ENCODE peak calls at places on chromosomes 11 and 22, in six cellular contexts. G is MM.1S, L is lower lobe of right lung, J is endodermal cell, Z is mammary epithelial cell, Q is tibial artery. Y is an unnamed sample. For H3K36me3 and H3K4me1, the result is how much of the 10 kb centered on the place peaks cover.

GRCh38 chr22:41333806-41334205 is 32.5 kb downstream of the ZC3H7B start:
- DNase-seq in J (no peak), Z (no peak), L (no peak), Q (no peak), G (no peak), Y (no peak)

GRCh38 chr22:22866381-22867111 is 21.1 kb upstream of the IGLL5 start:
- DNase-seq in G (no peak), L (no peak), J (no peak), Z (no peak), Q (no peak), Y (no peak)

GRCh38 chr11:5983443-5983842 is 3.3 kb downstream of the OR52L1 start:
- DNase-seq in L (no peak), Q (no peak), G (no peak), J (no peak), Z (no peak), Y (no peak)

GRCh38 chr11:2276999-2277328 is 6.6 kb upstream of the ASCL2 start:
- DNase-seq in J (peak), G (no peak), Z (no peak), Q (no peak), L (no peak), Y (no peak)

GRCh38 chr11:68039526-68040086 is 781 bp downstream of the TCIRG1 start:
- DNase-seq in J (peak), Z (no peak), L (peak), G (peak), Q (no peak), Y (no peak)

GRCh38 chr11:113001709-113002108 is 40.5 kb downstream of the NCAM1 start:
- DNase-seq in L (no peak), Z (no peak), G (no peak), J (no peak), Q (no peak), Y (no peak)

GRCh38 chr11:69870772-69871171 is 51.6 kb upstream of the FGF3 start:
- DNase-seq in L (no peak), J (no peak), Z (no peak), G (no peak), Q (no peak), Y (no peak)

GRCh38 chr11:63991558-63991957 is 5.3 kb downstream of the OTUB1 start:
- DNase-seq in L (no peak), J (no peak), Z (no peak), G (no peak), Q (no peak), Y (no peak)

GRCh38 chr22:38614331-38615122 is 41.7 kb downstream of the FAM227A start:
- DNase-seq in Z (no peak), J (no peak), Q (no peak), L (no peak), G (no peak), Y (no peak)

GRCh38 chr22:43528601-43529360 is 117.0 kb downstream of the MPPED1 start:
- DNase-seq in G (peak), Z (no peak), L (no peak), J (no peak), Q (no peak), Y (no peak)

GRCh38 chr22:49305215-49305965 is 522.3 kb downstream of the BRD1 start:
- DNase-seq in Z (no peak), L (peak), G (peak), Q (peak), J (peak), Y (peak)

GRCh38 chr11:63985812-63986155 is 454 bp upstream of the OTUB1 start:
- DNase-seq in G (peak), Q (no peak), L (peak), Z (no peak), J (no peak), Y (peak)

GRCh38 chr11:118715245-118715807 is 35.9 kb upstream of the TREH start:
- DNase-seq in L (no peak), G (no peak), J (peak), Q (peak), Z (no peak), Y (no peak)

GRCh38 chr11:121566279-121567168 is 113.8 kb upstream of the SORL1-AS1 start:
- DNase-seq in Q (no peak), J (no peak), L (no peak), G (no peak), Z (no peak), Y (no peak)

GRCh38 chr11:70270877-70271634 is 566 bp downstream of the PPFIA1 start:
- DNase-seq in J (peak), Z (peak), G (peak), Q (no peak), L (peak), Y (peak)

GRCh38 chr11:26228778-26229177 is 103.2 kb upstream of the ANO3 start:
- DNase-seq in G (no peak), Q (no peak), Z (no peak), J (no peak), L (no peak), Y (no peak)

GRCh38 chr22:19182472-19183157 is 4.1 kb upstream of the SLC25A1 start:
- DNase-seq in G (no peak), Q (no peak), Z (no peak), L (no peak), J (no peak), Y (no peak)

GRCh38 chr11:15327786-15328231 is 213.1 kb downstream of the INSC start:
- DNase-seq in Z (peak), J (peak), Q (peak), L (peak), G (peak), Y (peak)

GRCh38 chr22:50700387-50701075 is 27.9 kb downstream of the SHANK3 start:
- DNase-seq in G (no peak), J (peak), L (peak), Q (no peak), Z (no peak), Y (no peak)

GRCh38 chr11:44842219-44842618 is 108.5 kb downstream of the TP53I11 start:
- DNase-seq in Z (no peak), L (no peak), G (no peak), J (no peak), Q (no peak), Y (no peak)

GRCh38 chr11:99592241-99592640 is 571.5 kb downstream of the CNTN5 start:
- DNase-seq in Q (no peak), J (no peak), Z (no peak), L (no peak), G (no peak), Y (no peak)

GRCh38 chr11:76653674-76654309 is 16.8 kb downstream of the LRRC32 start:
- DNase-seq in G (no peak), L (no peak), Z (no peak), Q (peak), J (peak), Y (peak)

GRCh38 chr11:40292636-40293585 is 1166.5 kb downstream of the LRRC4C start:
- DNase-seq in L (no peak), G (no peak), J (no peak), Q (no peak), Z (no peak), Y (no peak)

GRCh38 chr11:114762437-114762836 is 84.1 kb downstream of the NXPE2 start:
- DNase-seq in L (peak), Q (peak), J (peak), Z (peak), G (no peak), Y (peak)

GRCh38 chr22:28408702-28409101 is 270.9 kb downstream of the TTC28 start:
- DNase-seq in J (no peak), L (no peak), Z (no peak), Q (no peak), G (no peak), Y (no peak)

GRCh38 chr11:1288426-1289151 is 20.8 kb downstream of the TOLLIP start:
- DNase-seq in Q (no peak), L (peak), J (no peak), G (no peak), Z (no peak), Y (no peak)

GRCh38 chr22:22034469-22035132 is 52.0 kb upstream of the TOP3B start:
- DNase-seq in Q (no peak), J (no peak), G (no peak), L (no peak), Z (no peak), Y (no peak)

GRCh38 chr11:86740628-86741488 is 59.5 kb upstream of the PRSS23 start:
- DNase-seq in L (no peak), Q (peak), Z (peak), J (peak), G (no peak), Y (peak)

GRCh38 chr11:70826541-70826943 is 425.8 kb downstream of the SHANK2 start:
- DNase-seq in L (no peak), Q (no peak), G (no peak), J (peak), Z (no peak), Y (no peak)

GRCh38 chr11:47786373-47786772 is 19.2 kb upstream of the FNBP4 start:
- DNase-seq in J (no peak), Z (no peak), Q (no peak), L (no peak), G (no peak), Y (no peak)

GRCh38 chr11:10488581-10489443 is 33.7 kb downstream of the AMPD3 start:
- DNase-seq in Q (no peak), Z (peak), L (no peak), J (peak), G (peak), Y (peak)

GRCh38 chr11:115716577-115717214 is 212.5 kb upstream of the CADM1 start:
- DNase-seq in Q (no peak), J (peak), Z (no peak), L (no peak), G (no peak), Y (no peak)

GRCh38 chr11:95104916-95105315 is 15.3 kb downstream of the ENDOD1 start:
- DNase-seq in Q (no peak), L (no peak), J (no peak), G (no peak), Z (no peak), Y (no peak)

GRCh38 chr11:116175707-116176106 is 597.1 kb downstream of the BUD13 start:
- DNase-seq in J (peak), L (no peak), G (no peak), Z (no peak), Q (no peak), Y (no peak)

GRCh38 chr11:67502328-67502979 is 2.7 kb downstream of the PITPNM1 start:
- DNase-seq in Z (no peak), Q (no peak), L (no peak), J (no peak), G (no peak), Y (no peak)

GRCh38 chr22:49555526-49555925 is 272.1 kb downstream of the BRD1 start:
- DNase-seq in G (no peak), J (peak), Z (no peak), L (no peak), Q (peak), Y (peak)

GRCh38 chr22:29641052-29641780 is 37.8 kb downstream of the NF2 start:
- DNase-seq in J (no peak), Z (no peak), Q (no peak), L (no peak), G (peak), Y (peak)

GRCh38 chr22:29642694-29643093 is 39.3 kb downstream of the NF2 start:
- DNase-seq in G (no peak), Q (no peak), L (no peak), Z (no peak), J (no peak), Y (no peak)

GRCh38 chr22:29639096-29639495 is 35.7 kb downstream of the NF2 start:
- DNase-seq in Z (no peak), J (no peak), G (no peak), L (no peak), Q (no peak), Y (no peak)

GRCh38 chr22:29638678-29639077 is 35.2 kb downstream of the NF2 start:
- DNase-seq in Z (no peak), L (no peak), Q (no peak), J (no peak), G (no peak), Y (no peak)

GRCh38 chr22:29641781-29642355 is 38.4 kb downstream of the NF2 start:
- DNase-seq in L (no peak), G (no peak), Q (no peak), Z (no peak), J (no peak), Y (no peak)
- H3K36me3 ChIP-seq in L (half or more), G (under half), Q (under half), Z (under half), J (half or more), Y (under half)

GRCh38 chr11:108926522-108927380 is 261.9 kb downstream of the DDX10 start:
- DNase-seq in L (no peak), Z (no peak), Q (no peak), J (peak), G (no peak), Y (no peak)

GRCh38 chr11:108931168-108931567 is 266.3 kb downstream of the DDX10 start:
- DNase-seq in Z (no peak), G (no peak), L (no peak), J (no peak), Q (no peak), Y (no peak)

GRCh38 chr11:108929241-108929640 is 264.4 kb downstream of the DDX10 start:
- DNase-seq in Q (no peak), L (no peak), Z (peak), J (no peak), G (no peak), Y (no peak)

GRCh38 chr11:108923413-108923812 is 258.5 kb downstream of the DDX10 start:
- DNase-seq in Q (no peak), Z (no peak), L (no peak), G (no peak), J (no peak), Y (no peak)

GRCh38 chr11:108927791-108928545 is 263.1 kb downstream of the DDX10 start:
- DNase-seq in L (no peak), G (peak), J (peak), Q (no peak), Z (no peak), Y (no peak)
- H3K4me1 ChIP-seq in L (under half), G (under half), J (under half), Q (under half), Z (under half), Y (under half)

GRCh38 chr22:44999231-44999630 is 10.6 kb downstream of the PHF21B start:
- DNase-seq in Z (no peak), G (no peak), Q (no peak), J (no peak), L (no peak), Y (no peak)

GRCh38 chr22:44997060-44997459 is 12.7 kb downstream of the PHF21B start:
- DNase-seq in L (no peak), G (no peak), Z (no peak), J (no peak), Q (no peak), Y (no peak)

GRCh38 chr22:44999687-45000086 is 10.1 kb downstream of the PHF21B start:
- DNase-seq in Z (no peak), G (no peak), J (no peak), Q (no peak), L (no peak), Y (no peak)

GRCh38 chr22:44998296-44998695 is 11.5 kb downstream of the PHF21B start:
- DNase-seq in G (no peak), J (no peak), Q (no peak), L (no peak), Z (no peak), Y (no peak)

GRCh38 chr22:45001653-45002052 is 8.2 kb downstream of the PHF21B start:
- DNase-seq in J (no peak), Q (no peak), Z (no peak), L (no peak), G (no peak), Y (no peak)
- H3K36me3 ChIP-seq in J (half or more), Q (under half), Z (under half), L (under half), G (under half), Y (under half)

DNA sequence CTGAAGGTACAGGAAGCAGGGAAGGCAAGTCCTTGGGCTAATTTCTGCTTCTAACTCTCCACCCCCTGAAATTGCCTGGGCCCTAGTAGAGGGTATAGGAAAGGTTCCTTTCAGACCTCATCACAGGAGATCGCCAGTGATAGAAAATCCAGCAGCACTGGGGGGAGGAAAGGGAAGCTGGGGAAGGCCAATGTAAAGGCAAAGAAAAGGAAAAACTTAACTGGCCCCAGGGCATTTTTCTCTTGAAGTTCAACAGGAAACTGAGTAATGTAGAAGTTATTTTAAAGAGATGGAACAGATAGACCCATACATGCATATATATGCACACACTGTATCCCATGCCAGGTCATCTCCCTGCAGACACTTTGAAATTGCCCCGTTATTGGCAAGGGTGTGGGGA is 134.0 kb downstream of the TRIM44 start:
- DNase-seq in L (no peak), Q (no peak), G (no peak), Z (peak), J (no peak), Y (no peak)
- H3K4me1 ChIP-seq in L (under half), Q (under half), G (under half), Z (half or more), J (under half), Y (under half)

GRCh38 chr11:83168756-83169155 is 11.8 kb downstream of the PCF11 start:
- DNase-seq in Q (no peak), Z (no peak), L (no peak), J (no peak), G (no peak), Y (no peak)

GRCh38 chr11:83175815-83176214 is 17.7 kb upstream of the ANKRD42 start:
- DNase-seq in L (no peak), Q (no peak), Z (no peak), J (no peak), G (no peak), Y (no peak)

GRCh38 chr11:83174008-83174407 is 17.1 kb downstream of the PCF11 start:
- DNase-seq in J (no peak), G (peak), Z (no peak), L (no peak), Q (no peak), Y (no peak)

GRCh38 chr11:83172551-83172950 is 15.6 kb downstream of the PCF11 start:
- DNase-seq in Z (no peak), G (no peak), L (no peak), J (no peak), Q (no peak), Y (no peak)
- H3K36me3 ChIP-seq in Z (under half), G (under half), L (half or more), J (half or more), Q (under half), Y (under half)

DNA sequence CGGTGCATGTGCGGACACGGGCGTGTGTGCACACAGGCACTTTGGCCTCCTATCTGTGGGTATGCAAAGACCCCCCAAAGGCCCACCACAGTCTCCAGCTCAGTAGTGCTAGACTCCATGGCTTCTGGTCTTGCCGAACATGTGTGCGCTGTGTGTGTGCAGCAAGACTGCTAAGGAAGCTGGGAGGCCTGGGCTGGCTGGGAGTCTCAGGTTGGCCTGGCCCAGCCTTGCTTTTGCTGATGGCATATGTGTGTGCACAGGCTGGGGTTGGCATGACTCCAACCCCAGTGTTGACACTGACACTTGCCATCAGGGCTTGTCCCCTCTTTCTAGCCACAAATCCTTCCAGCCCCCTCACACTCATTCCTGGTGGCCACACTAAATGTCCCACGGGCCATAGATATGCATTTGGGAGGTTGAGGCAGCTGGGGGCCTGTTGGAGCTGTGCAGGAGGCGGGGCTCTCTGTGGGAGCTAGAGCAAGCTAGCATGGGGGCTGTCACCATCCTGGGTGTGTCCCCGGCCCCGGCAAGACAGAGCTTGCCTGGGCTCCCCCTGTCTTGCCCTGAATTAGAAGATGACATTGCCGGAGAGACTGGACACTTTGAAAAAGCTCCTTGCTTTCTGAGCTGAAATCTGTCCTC is 60.9 kb upstream of the NECTIN1 start:
- DNase-seq in J (no peak), Z (no peak), L (peak), Q (no peak), G (no peak), Y (no peak)
- H3K4me1 ChIP-seq in J (under half), Z (under half), L (under half), Q (under half), G (under half), Y (under half)

GRCh38 chr11:46438211-46438610 is 46.6 kb upstream of the CHRM4 start:
- DNase-seq in J (no peak), Z (no peak), Q (no peak), G (no peak), L (no peak), Y (no peak)
- H3K36me3 ChIP-seq in J (half or more), Z (under half), Q (under half), G (under half), L (under half), Y (under half)

GRCh38 chr11:102471474-102471873 is 18.9 kb upstream of the TMEM123 start:
- DNase-seq in L (no peak), Z (no peak), J (no peak), Q (no peak), G (no peak), Y (no peak)
- H3K4me1 ChIP-seq in L (under half), Z (half or more), J (under half), Q (under half), G (under half), Y (half or more)

DNA sequence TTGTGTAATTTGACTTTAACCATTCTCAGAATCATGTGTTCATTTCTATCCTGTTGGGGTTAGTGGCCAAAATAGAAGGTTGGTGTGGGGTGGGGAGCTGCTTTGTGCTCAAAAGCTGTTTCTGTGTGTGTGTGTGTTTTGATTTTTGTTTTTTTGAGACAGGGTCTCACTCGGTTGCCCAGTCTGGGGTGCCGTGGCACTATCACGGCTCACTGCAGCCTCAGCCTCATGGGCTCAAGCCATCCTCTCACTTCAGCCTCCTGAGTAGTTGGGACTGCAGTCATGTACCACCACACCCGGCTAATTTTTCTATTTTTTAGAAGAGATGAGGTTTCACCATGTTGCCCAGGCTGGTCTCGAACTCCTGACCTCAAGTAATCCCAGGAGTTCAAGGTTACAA is 18.1 kb upstream of the AIFM3 start:
- DNase-seq in Z (no peak), Q (no peak), G (no peak), J (no peak), L (no peak), Y (no peak)
- H3K36me3 ChIP-seq in Z (under half), Q (under half), G (under half), J (half or more), L (half or more), Y (under half)